ENCODE peak calls at places on chromosome 19, in nine cellular contexts. X is upper lobe of left lung, G is uterus, K is body of pancreas, W is pancreas, S is HL-60, Y is breast epithelium, B is A673, T is endothelial cell of umbilical vein. P is an unnamed sample.

GRCh38 chr19:11421607-11422098 is 2.5 kb upstream of the RGL3 start:
- DNase-seq in X (peak), G (no peak), K (peak), W (peak), S (no peak), Y (no peak), B (no peak), T (no peak), P (no peak)

GRCh38 chr19:56942749-56943148 is 102.2 kb upstream of the PEG3 start:
- DNase-seq in X (peak), G (peak), K (no peak), W (no peak), S (no peak), Y (peak), B (peak), T (peak), P (peak)

GRCh38 chr19:23823952-23824389 is 65.3 kb upstream of the ZNF681 start:
- DNase-seq in X (no peak), G (no peak), K (no peak), W (no peak), S (peak), Y (no peak), B (peak), T (no peak), P (no peak)

GRCh38 chr19:39470724-39471339 is 9.8 kb upstream of the TIMM50 start:
- DNase-seq in X (no peak), G (no peak), K (no peak), W (no peak), S (no peak), Y (no peak), B (no peak), T (no peak), P (no peak)

GRCh38 chr19:13729859-13730258 is 34.5 kb upstream of the MRI1 start:
- DNase-seq in X (no peak), G (no peak), K (no peak), W (no peak), S (no peak), Y (no peak), B (no peak), T (no peak), P (no peak)

GRCh38 chr19:55312621-55313117 is 12.5 kb downstream of the TMEM150B start:
- DNase-seq in X (no peak), G (no peak), K (no peak), W (no peak), S (no peak), Y (no peak), B (no peak), T (no peak), P (no peak)

GRCh38 chr19:44626067-44626624 is 12.8 kb downstream of the IGSF23 start:
- DNase-seq in X (no peak), G (no peak), K (peak), W (peak), S (no peak), Y (peak), B (no peak), T (peak), P (no peak)

GRCh38 chr19:5961969-5962945 is 15.7 kb downstream of the RANBP3 start:
- DNase-seq in X (peak), G (no peak), K (peak), W (peak), S (peak), Y (peak), B (peak), T (peak), P (no peak)

GRCh38 chr19:45311640-45312039 is 11.0 kb downstream of the CKM start:
- DNase-seq in X (no peak), G (no peak), K (no peak), W (no peak), S (peak), Y (no peak), B (no peak), T (no peak), P (no peak)

GRCh38 chr19:47227347-47228167 is 3.4 kb downstream of the BBC3 start:
- DNase-seq in X (peak), G (peak), K (peak), W (peak), S (peak), Y (peak), B (peak), T (peak), P (peak)

GRCh38 chr19:56252699-56253422 is 19.7 kb upstream of the EDDM13 start:
- DNase-seq in X (peak), G (peak), K (peak), W (peak), S (peak), Y (peak), B (peak), T (peak), P (no peak)

GRCh38 chr19:6811906-6812305 is 39.4 kb downstream of the VAV1 start:
- DNase-seq in X (no peak), G (no peak), K (no peak), W (no peak), S (peak), Y (no peak), B (peak), T (peak), P (no peak)

GRCh38 chr19:15276620-15277019 is 44.4 kb upstream of the EPHX3 start:
- DNase-seq in X (no peak), G (no peak), K (no peak), W (no peak), S (no peak), Y (no peak), B (no peak), T (no peak), P (no peak)
- H3K27ac ChIP-seq in X (peak), G (no peak), K (no peak), W (no peak), S (no peak), Y (peak), B (peak), T (no peak), P (peak)

GRCh38 chr19:29527500-29528328 is 1.9 kb downstream of the VSTM2B start:
- DNase-seq in X (no peak), G (no peak), K (no peak), W (no peak), S (no peak), Y (no peak), B (no peak), T (no peak), P (no peak)

GRCh38 chr19:29526730-29527499 is 1.1 kb downstream of the VSTM2B start:
- DNase-seq in X (no peak), G (no peak), K (no peak), W (no peak), S (no peak), Y (no peak), B (peak), T (no peak), P (no peak)

GRCh38 chr19:29528946-29529645 is 3.3 kb downstream of the VSTM2B start:
- DNase-seq in X (no peak), G (no peak), K (no peak), W (no peak), S (no peak), Y (no peak), B (no peak), T (no peak), P (no peak)

GRCh38 chr19:29529646-29530548 is 4.1 kb downstream of the VSTM2B start:
- DNase-seq in X (no peak), G (no peak), K (no peak), W (no peak), S (no peak), Y (no peak), B (no peak), T (no peak), P (no peak)

DNA sequence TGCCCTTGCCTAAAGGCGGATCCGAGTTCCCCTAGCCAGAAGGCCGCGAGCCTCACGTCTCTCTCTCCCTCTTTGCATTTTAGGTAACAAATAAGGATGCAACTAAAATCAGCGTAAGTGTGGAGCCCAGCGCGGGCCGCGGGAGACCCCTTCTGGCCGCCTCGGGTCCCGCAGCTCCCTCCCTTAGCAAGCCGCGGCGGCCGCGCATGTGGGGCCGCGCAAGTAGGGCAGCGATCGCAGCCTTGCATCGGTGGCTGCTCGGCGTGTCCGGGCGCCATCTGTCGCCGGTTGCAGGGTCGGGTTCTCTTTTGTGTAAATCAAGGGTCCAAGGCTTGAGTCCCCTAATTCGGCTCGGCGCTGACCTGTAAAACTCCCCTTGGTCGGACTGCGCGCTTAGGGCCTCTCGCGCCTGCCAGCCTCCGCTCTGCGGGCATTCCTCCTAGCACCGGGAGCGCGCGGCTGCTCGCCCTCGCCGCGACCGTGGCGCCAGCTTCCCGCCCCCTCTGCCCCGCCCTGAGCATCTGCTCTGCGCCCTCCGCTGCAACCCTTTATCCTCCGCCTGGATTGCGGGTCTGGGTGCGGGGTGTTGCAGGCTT is 2.7 kb downstream of the VSTM2B start:
- DNase-seq in X (no peak), G (no peak), K (peak), W (peak), S (peak), Y (no peak), B (peak), T (peak), P (no peak)
- H3K4me3 ChIP-seq in X (peak), G (no peak), K (no peak), W (no peak), S (peak), Y (peak), B (peak), T (no peak), P (peak)

DNA sequence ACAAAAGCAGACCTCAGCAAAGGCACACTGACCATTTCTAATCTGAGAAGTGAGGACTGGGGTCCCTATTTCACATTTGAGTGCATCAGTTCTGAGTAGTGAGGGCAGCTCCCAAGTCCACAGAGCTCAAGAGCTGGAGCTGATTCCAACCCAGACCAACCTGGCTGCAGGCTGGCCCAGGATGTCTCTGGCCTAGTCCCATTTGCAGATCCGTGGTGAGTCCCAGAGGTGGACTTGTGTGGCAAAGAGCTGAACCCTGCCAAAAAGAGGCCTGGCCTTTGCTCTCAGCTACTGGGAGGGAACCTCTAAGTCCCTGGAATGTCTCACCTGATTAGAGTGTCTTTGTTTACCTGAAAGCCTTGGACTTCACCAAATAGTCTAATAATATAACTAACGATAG is 14.6 kb downstream of the SIGLEC7 start:
- DNase-seq in X (no peak), G (no peak), K (no peak), W (no peak), S (no peak), Y (no peak), B (no peak), T (no peak), P (no peak)
- TF ChIP-seq CTCF in X (no peak), G (no peak), K (no peak), W (no peak), S (no peak), Y (no peak), B (no peak), T (no peak), P (no peak)

GRCh38 chr19:37998801-37999308 is 91.8 kb downstream of the SIPA1L3 start:
- DNase-seq in X (no peak), G (no peak), K (no peak), W (no peak), S (no peak), Y (no peak), B (no peak), T (no peak), P (no peak)

GRCh38 chr19:38001158-38001781 is 94.3 kb downstream of the SIPA1L3 start:
- DNase-seq in X (no peak), G (no peak), K (no peak), W (no peak), S (no peak), Y (no peak), B (no peak), T (no peak), P (no peak)

GRCh38 chr19:38003427-38004099 is 96.6 kb downstream of the SIPA1L3 start:
- DNase-seq in X (peak), G (peak), K (peak), W (peak), S (no peak), Y (peak), B (peak), T (peak), P (peak)

GRCh38 chr19:37997911-37998344 is 90.9 kb downstream of the SIPA1L3 start:
- DNase-seq in X (no peak), G (no peak), K (peak), W (no peak), S (no peak), Y (no peak), B (peak), T (peak), P (no peak)

DNA sequence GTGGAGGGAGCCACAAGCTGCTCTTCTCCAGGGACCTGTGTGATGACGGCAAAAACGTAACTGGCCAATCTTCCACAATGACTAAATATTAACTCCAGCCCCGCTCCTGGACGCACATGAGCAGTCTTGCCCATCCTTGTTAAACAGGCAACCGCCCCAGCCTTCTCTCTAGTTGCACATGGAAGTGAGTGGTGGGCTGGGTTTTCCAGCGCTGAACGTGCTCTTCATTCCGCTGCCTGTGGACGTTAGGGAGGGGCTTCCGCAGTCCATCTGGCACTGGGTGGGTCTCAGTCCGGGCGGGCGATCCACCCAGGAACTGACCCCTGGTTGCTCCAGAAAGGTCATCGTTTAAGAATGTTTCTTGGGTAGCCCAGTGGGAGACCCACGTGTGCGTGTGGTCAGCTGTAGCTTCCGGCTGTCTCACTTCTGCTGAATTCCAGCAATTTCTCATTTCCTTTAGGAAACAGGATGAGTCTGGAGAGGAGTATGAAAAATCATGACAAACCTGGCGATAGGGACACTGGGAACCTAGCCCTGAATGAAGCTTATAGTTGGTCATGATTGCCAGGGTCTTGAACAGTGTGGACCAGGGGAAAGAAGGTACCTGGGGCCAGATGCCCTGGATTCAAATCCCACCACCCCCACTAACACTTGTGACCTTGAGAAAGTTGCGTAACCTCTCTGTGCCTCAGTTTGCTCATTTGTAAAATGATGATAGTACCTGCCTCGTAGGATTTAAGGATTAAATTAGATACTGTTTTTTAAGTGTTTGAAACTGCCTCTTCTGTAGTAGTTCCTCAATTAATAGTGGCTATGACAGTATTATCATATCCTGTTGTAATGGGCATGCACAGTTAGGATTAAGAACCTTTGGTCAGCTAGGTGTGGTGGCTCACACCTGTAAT is 92.6 kb downstream of the SIPA1L3 start:
- DNase-seq in X (peak), G (peak), K (no peak), W (no peak), S (no peak), Y (no peak), B (no peak), T (peak), P (peak)
- H3K27ac ChIP-seq in X (peak), G (no peak), K (no peak), W (no peak), S (no peak), Y (peak), B (no peak), T (peak), P (no peak)

GRCh38 chr19:1883784-1884183 is 1.5 kb downstream of the ABHD17A start:
- DNase-seq in X (no peak), G (no peak), K (no peak), W (no peak), S (peak), Y (no peak), B (no peak), T (no peak), P (no peak)
- H3K4me3 ChIP-seq in X (peak), G (peak), K (no peak), W (peak), S (peak), Y (peak), B (peak), T (peak), P (peak)

P was measured in coronary artery.